ENCODE peak calls at places on chromosomes 6 and 20, in four cellular contexts. One of them, this sample, is unnamed.

GRCh38 chr6:17470953-17471335 is 77.5 kb downstream of the CAP2 start:
- DNase-seq in fibroblast of the aortic adventitia: peak; percentile 85
- DNase-seq in endothelial cell: no peak
- DNase-seq in K562: no peak
- DNase-seq in this sample: no peak

GRCh38 chr6:87982134-87982533 is 65.5 kb upstream of the SPACA1 start:
- DNase-seq in fibroblast of the aortic adventitia: no peak
- DNase-seq in endothelial cell: no peak
- DNase-seq in K562: no peak
- DNase-seq in this sample: no peak

GRCh38 chr6:19759117-19759880 is 77.9 kb upstream of the ID4 start:
- DNase-seq in fibroblast of the aortic adventitia: peak; percentile 79
- DNase-seq in endothelial cell: no peak
- DNase-seq in K562: no peak
- DNase-seq in this sample: no peak

GRCh38 chr6:683742-684440 is 9.0 kb downstream of the EXOC2 start:
- DNase-seq in endothelial cell: peak; percentile 33
- DNase-seq in K562: peak; percentile 74
- DNase-seq in fibroblast of the aortic adventitia: peak; percentile 84
- DNase-seq in this sample: no peak

GRCh38 chr6:148313483-148313882 is 29.2 kb upstream of the SASH1 start:
- DNase-seq in K562: no peak
- DNase-seq in endothelial cell: no peak
- DNase-seq in fibroblast of the aortic adventitia: no peak
- DNase-seq in this sample: no peak

GRCh38 chr6:5497896-5498578 is 236.7 kb downstream of the FARS2 start:
- DNase-seq in K562: no peak
- DNase-seq in endothelial cell: no peak
- DNase-seq in fibroblast of the aortic adventitia: peak; percentile 32
- DNase-seq in this sample: no peak

GRCh38 chr6:16060039-16060438 is 68.8 kb upstream of the MYLIP start:
- DNase-seq in fibroblast of the aortic adventitia: no peak
- DNase-seq in K562: no peak
- DNase-seq in endothelial cell: no peak
- DNase-seq in this sample: no peak

GRCh38 chr6:12522347-12522746 is 194.2 kb upstream of the PHACTR1 start:
- DNase-seq in K562: no peak
- DNase-seq in endothelial cell: no peak
- DNase-seq in fibroblast of the aortic adventitia: peak; percentile 76
- DNase-seq in this sample: no peak

GRCh38 chr20:17634666-17635319 is 47.2 kb downstream of the RRBP1 start:
- DNase-seq in fibroblast of the aortic adventitia: no peak
- DNase-seq in K562: no peak
- DNase-seq in endothelial cell: no peak
- DNase-seq in this sample: no peak

GRCh38 chr20:51500311-51500710 is 42.2 kb downstream of the NFATC2 start:
- DNase-seq in endothelial cell: no peak
- DNase-seq in K562: peak; percentile 60
- DNase-seq in fibroblast of the aortic adventitia: no peak
- DNase-seq in this sample: no peak

GRCh38 chr20:23365390-23366165 is 3.6 kb downstream of the GZF1 start:
- DNase-seq in endothelial cell: no peak
- DNase-seq in K562: no peak
- DNase-seq in fibroblast of the aortic adventitia: no peak
- DNase-seq in this sample: no peak

GRCh38 chr6:35669441-35669776 is 19.3 kb downstream of the FKBP5 start:
- DNase-seq in fibroblast of the aortic adventitia: no peak
- DNase-seq in K562: no peak
- DNase-seq in endothelial cell: no peak
- DNase-seq in this sample: no peak

GRCh38 chr20:17636523-17637412 is 45.3 kb downstream of the RRBP1 start:
- DNase-seq in endothelial cell: no peak
- DNase-seq in K562: no peak
- DNase-seq in fibroblast of the aortic adventitia: peak; percentile 24
- DNase-seq in this sample: no peak

GRCh38 chr20:5888051-5888450 is 62.3 kb downstream of the TRMT6 start:
- DNase-seq in endothelial cell: no peak
- DNase-seq in fibroblast of the aortic adventitia: no peak
- DNase-seq in K562: no peak
- DNase-seq in this sample: no peak

GRCh38 chr6:105318660-105319059 is 84.2 kb downstream of the PREP start:
- DNase-seq in endothelial cell: no peak
- DNase-seq in fibroblast of the aortic adventitia: peak; percentile 21
- DNase-seq in K562: no peak
- DNase-seq in this sample: no peak

GRCh38 chr6:166866839-166867637 is 89.3 kb downstream of the RNASET2 start:
- DNase-seq in fibroblast of the aortic adventitia: no peak
- DNase-seq in endothelial cell: no peak
- DNase-seq in K562: no peak
- DNase-seq in this sample: no peak

GRCh38 chr6:139996253-139996834 is 621.9 kb upstream of the CITED2 start:
- DNase-seq in K562: no peak
- DNase-seq in fibroblast of the aortic adventitia: no peak
- DNase-seq in endothelial cell: no peak
- DNase-seq in this sample: no peak

GRCh38 chr20:56604690-56605089 is 24.4 kb upstream of the TFAP2C start:
- DNase-seq in fibroblast of the aortic adventitia: no peak
- DNase-seq in K562: no peak
- DNase-seq in endothelial cell: no peak
- DNase-seq in this sample: no peak

GRCh38 chr6:150256618-150257272 is 112.1 kb upstream of the IYD start:
- DNase-seq in K562: no peak
- DNase-seq in fibroblast of the aortic adventitia: peak; percentile 78
- DNase-seq in endothelial cell: no peak
- DNase-seq in this sample: no peak

GRCh38 chr20:17808357-17808756 is 108.6 kb downstream of the BANF2 start:
- DNase-seq in K562: no peak
- DNase-seq in fibroblast of the aortic adventitia: peak; percentile 82
- DNase-seq in endothelial cell: no peak
- DNase-seq in this sample: no peak

GRCh38 chr6:106360989-106361430 is 493 bp downstream of the CRYBG1 start:
- DNase-seq in fibroblast of the aortic adventitia: no peak
- DNase-seq in endothelial cell: peak; percentile 28
- DNase-seq in K562: no peak
- DNase-seq in this sample: peak; percentile 44

GRCh38 chr6:41626022-41626421 is 12.2 kb upstream of the MDFI start:
- DNase-seq in fibroblast of the aortic adventitia: no peak
- DNase-seq in endothelial cell: no peak
- DNase-seq in K562: no peak
- DNase-seq in this sample: no peak

GRCh38 chr20:57381596-57382503 is 9.3 kb upstream of the RBM38 start:
- DNase-seq in endothelial cell: peak; percentile 87
- DNase-seq in fibroblast of the aortic adventitia: peak; percentile 79
- DNase-seq in K562: peak; percentile 75
- DNase-seq in this sample: peak; percentile 71

GRCh38 chr20:60095456-60095855 is 137.2 kb downstream of the CDH26 start:
- DNase-seq in endothelial cell: no peak
- DNase-seq in fibroblast of the aortic adventitia: peak; percentile 4
- DNase-seq in K562: no peak
- DNase-seq in this sample: no peak

GRCh38 chr20:10216146-10216741 is 2.4 kb upstream of the SNAP25 start:
- DNase-seq in endothelial cell: no peak
- DNase-seq in K562: no peak
- DNase-seq in fibroblast of the aortic adventitia: no peak
- DNase-seq in this sample: no peak

GRCh38 chr6:14431375-14432330 is 314.1 kb downstream of the CD83 start:
- DNase-seq in K562: no peak
- DNase-seq in fibroblast of the aortic adventitia: no peak
- DNase-seq in endothelial cell: no peak
- DNase-seq in this sample: no peak

GRCh38 chr6:89630488-89630887 is 8.1 kb downstream of the LYRM2 start:
- DNase-seq in endothelial cell: no peak
- DNase-seq in K562: no peak
- DNase-seq in fibroblast of the aortic adventitia: no peak
- DNase-seq in this sample: no peak

GRCh38 chr6:138926579-138926978 is 61.5 kb downstream of the REPS1 start:
- DNase-seq in fibroblast of the aortic adventitia: no peak
- DNase-seq in K562: no peak
- DNase-seq in endothelial cell: no peak
- DNase-seq in this sample: no peak

GRCh38 chr6:159252955-159253508 is 83.8 kb downstream of the FNDC1 start:
- DNase-seq in K562: peak; percentile 62
- DNase-seq in fibroblast of the aortic adventitia: peak; percentile 62
- DNase-seq in endothelial cell: peak; percentile 12
- DNase-seq in this sample: no peak

GRCh38 chr6:131807644-131808459 is at the start of gene ENPP1:
- DNase-seq in endothelial cell: peak; percentile 66
- DNase-seq in fibroblast of the aortic adventitia: peak; percentile 48
- DNase-seq in K562: peak; percentile 78
- DNase-seq in this sample: peak; percentile 45
- TF ChIP-seq CTCF in endothelial cell: no peak
- TF ChIP-seq CTCF in fibroblast of the aortic adventitia: peak; percentile 29
- TF ChIP-seq CTCF in K562: peak; percentile 13
- TF ChIP-seq CTCF in this sample: no peak

GRCh38 chr20:53492212-53492611 is 101.4 kb downstream of the ZNF217 start:
- DNase-seq in fibroblast of the aortic adventitia: no peak
- DNase-seq in K562: no peak
- DNase-seq in endothelial cell: no peak
- DNase-seq in this sample: no peak

GRCh38 chr20:53495357-53495756 is 98.3 kb downstream of the ZNF217 start:
- DNase-seq in endothelial cell: no peak
- DNase-seq in K562: no peak
- DNase-seq in fibroblast of the aortic adventitia: no peak
- DNase-seq in this sample: no peak

GRCh38 chr20:53489528-53489927 is 104.1 kb downstream of the ZNF217 start:
- DNase-seq in fibroblast of the aortic adventitia: no peak
- DNase-seq in K562: no peak
- DNase-seq in endothelial cell: no peak
- DNase-seq in this sample: no peak

GRCh38 chr20:53494753-53495152 is 98.9 kb downstream of the ZNF217 start:
- DNase-seq in fibroblast of the aortic adventitia: no peak
- DNase-seq in endothelial cell: no peak
- DNase-seq in K562: no peak
- DNase-seq in this sample: no peak

DNA sequence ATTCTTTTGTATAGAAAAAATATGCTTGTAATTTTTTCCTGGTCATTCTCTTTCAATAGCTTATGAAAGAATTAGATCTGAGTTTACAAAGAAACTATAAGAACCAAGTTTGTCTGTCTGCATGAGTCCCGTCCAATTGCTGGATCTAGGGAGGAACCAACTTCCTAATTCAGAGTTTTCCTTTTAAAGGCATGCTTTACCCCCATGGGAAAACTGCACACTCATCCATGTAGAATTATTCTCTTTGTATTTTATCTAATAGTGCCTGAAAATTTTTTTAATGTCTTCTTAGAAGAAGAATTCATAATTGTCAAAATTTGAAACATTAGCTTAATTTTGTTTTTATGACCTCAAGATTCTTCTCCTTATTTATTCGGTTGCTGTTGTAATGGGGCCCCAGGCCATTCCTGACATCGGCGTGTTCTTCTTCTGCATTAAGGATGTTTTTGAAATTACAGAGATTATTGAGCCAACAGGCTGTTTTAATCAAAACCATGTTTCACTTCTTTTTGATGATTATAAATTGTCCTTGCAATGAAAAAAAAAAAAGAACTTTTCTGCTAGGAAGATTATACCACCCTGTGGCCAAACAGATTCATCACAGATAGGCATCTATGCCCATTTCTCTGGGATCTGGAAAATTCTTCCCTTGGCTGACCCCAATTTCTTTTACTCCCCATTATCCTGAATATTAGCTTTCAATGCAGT is 100.3 kb downstream of the ZNF217 start:
- DNase-seq in fibroblast of the aortic adventitia: peak; percentile 20
- DNase-seq in endothelial cell: no peak
- DNase-seq in K562: no peak
- DNase-seq in this sample: no peak
- TF ChIP-seq CTCF in fibroblast of the aortic adventitia: peak; percentile 7
- TF ChIP-seq CTCF in endothelial cell: no peak
- TF ChIP-seq CTCF in K562: no peak
- TF ChIP-seq CTCF in this sample: no peak

GRCh38 chr6:135540207-135540877 is 42.8 kb upstream of the AHI1 start:
- DNase-seq in endothelial cell: no peak
- DNase-seq in K562: no peak
- DNase-seq in fibroblast of the aortic adventitia: peak; percentile 80
- DNase-seq in this sample: no peak
- TF ChIP-seq CTCF in endothelial cell: no peak
- TF ChIP-seq CTCF in K562: peak; percentile 31
- TF ChIP-seq CTCF in fibroblast of the aortic adventitia: peak; percentile 68
- TF ChIP-seq CTCF in this sample: no peak

GRCh38 chr20:48728042-48728837 is 99.6 kb downstream of the PREX1 start:
- DNase-seq in endothelial cell: no peak
- DNase-seq in fibroblast of the aortic adventitia: no peak
- DNase-seq in K562: no peak
- DNase-seq in this sample: no peak
- TF ChIP-seq CTCF in endothelial cell: no peak
- TF ChIP-seq CTCF in fibroblast of the aortic adventitia: no peak
- TF ChIP-seq CTCF in K562: no peak
- TF ChIP-seq CTCF in this sample: no peak

DNA sequence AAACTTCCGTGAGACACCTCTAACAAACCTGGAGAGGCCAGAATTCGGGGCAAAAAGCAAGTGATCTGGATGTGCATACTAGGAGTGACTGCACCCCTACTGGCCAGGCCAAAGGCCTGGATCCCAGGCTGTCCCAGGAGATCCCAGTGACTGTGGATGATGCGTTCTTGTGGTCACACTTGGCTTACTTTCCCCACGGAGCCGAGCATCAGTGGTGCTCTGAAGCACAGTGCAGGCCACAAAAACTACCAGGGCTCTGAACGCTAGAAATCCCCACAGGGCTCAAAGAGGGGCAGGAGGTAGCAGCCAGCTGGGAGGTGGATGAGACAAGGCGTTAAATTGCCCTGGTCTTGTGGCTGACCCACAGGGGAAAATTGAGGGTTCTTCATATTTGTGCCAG is 7.1 kb downstream of the TRIM26 start:
- DNase-seq in K562: no peak
- DNase-seq in endothelial cell: no peak
- DNase-seq in fibroblast of the aortic adventitia: peak; percentile 16
- DNase-seq in this sample: no peak
- TF ChIP-seq CTCF in K562: no peak
- TF ChIP-seq CTCF in endothelial cell: no peak
- TF ChIP-seq CTCF in fibroblast of the aortic adventitia: no peak
- TF ChIP-seq CTCF in this sample: no peak

GRCh38 chr20:33693274-33693673 is 7.1 kb upstream of the E2F1 start:
- DNase-seq in K562: no peak
- DNase-seq in fibroblast of the aortic adventitia: no peak
- DNase-seq in endothelial cell: no peak
- DNase-seq in this sample: no peak
- TF ChIP-seq CTCF in K562: no peak
- TF ChIP-seq CTCF in fibroblast of the aortic adventitia: no peak
- TF ChIP-seq CTCF in endothelial cell: no peak
- TF ChIP-seq CTCF in this sample: no peak

DNA sequence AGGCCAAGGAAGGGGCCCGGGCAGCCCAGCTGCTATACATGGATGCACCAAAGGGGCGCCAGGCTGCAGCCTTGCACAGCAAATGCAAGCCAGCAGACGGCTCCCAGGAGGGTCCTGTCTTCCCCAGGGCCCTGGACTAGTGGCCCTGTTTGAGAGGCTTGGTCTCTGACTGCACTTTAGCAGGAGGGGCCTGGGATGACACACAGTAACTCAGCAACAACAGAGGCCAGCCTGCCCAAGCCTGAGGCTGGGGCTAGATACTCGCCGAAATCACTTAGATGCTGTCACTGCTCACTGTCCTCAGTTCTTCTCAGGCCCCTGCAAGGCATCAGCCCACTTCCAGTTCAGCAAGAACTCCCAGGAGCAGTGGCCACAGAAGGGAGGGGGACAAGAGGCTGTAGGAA is 73.5 kb downstream of the TRAM2 start:
- DNase-seq in endothelial cell: peak; percentile 27
- DNase-seq in fibroblast of the aortic adventitia: no peak
- DNase-seq in K562: peak; percentile 37
- DNase-seq in this sample: no peak
- TF ChIP-seq CTCF in endothelial cell: peak; percentile 24
- TF ChIP-seq CTCF in fibroblast of the aortic adventitia: peak; percentile 25
- TF ChIP-seq CTCF in K562: peak; percentile 40
- TF ChIP-seq CTCF in this sample: no peak